ENCODE peak calls at places on chromosome 1, in four cellular contexts. E is WTC11, V is cardiac fibroblast, L is lower lobe of right lung. Q is an unnamed sample.

GRCh38 chr1:247107694-247108093 is 3.5 kb upstream of the ZNF669 start:
- DNase-seq in L (no peak), V (no peak), E (no peak), Q (peak)

GRCh38 chr1:101081496-101082282 is 56.1 kb upstream of the DPH5 start:
- DNase-seq in L (no peak), E (no peak), V (no peak), Q (no peak)

GRCh38 chr1:187262731-187263130 is 434.0 kb downstream of the PLA2G4A start:
- DNase-seq in V (no peak), L (no peak), E (no peak), Q (no peak)

GRCh38 chr1:93042134-93042821 is 36.8 kb upstream of the MTF2 start:
- DNase-seq in V (no peak), L (no peak), E (no peak), Q (no peak)

GRCh38 chr1:20590313-20590777 is 1.4 kb downstream of the CDA start:
- DNase-seq in E (no peak), L (peak), V (peak), Q (no peak)

GRCh38 chr1:156880473-156880872 is 13.0 kb upstream of the PEAR1 start:
- DNase-seq in V (no peak), E (no peak), L (no peak), Q (no peak)

GRCh38 chr1:193538690-193539089 is 352.3 kb upstream of the B3GALT2 start:
- DNase-seq in L (no peak), V (no peak), E (no peak), Q (no peak)

GRCh38 chr1:177088974-177089373 is 75.5 kb downstream of the ASTN1 start:
- DNase-seq in E (no peak), L (no peak), V (no peak), Q (no peak)

DNA sequence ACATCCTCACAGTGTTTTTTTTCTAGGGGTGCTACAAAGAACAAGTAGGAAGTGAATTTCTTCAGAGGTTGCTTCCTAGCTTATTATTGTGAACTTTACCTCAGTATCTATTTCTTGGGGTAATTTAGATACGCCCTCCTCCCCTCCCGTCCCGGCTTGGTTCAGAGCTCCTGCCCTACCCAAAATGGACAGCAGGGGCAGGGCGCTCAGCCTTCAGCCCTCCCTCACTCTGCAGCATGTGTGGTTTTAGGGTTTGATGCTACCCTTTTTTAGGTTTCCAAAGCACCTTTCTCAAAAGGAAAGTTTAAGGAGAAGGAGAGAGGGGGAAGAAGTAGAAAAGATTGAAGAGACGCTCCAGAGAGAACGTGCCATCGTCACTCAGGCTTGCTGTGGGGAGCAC is 16.9 kb upstream of the POGK start:
- DNase-seq in L (no peak), E (peak), V (no peak), Q (no peak)
- TF ChIP-seq CTCF in L (no peak), E (peak), V (peak), Q (no peak)

GRCh38 chr1:41507152-41507720 is 22.8 kb upstream of the EDN2 start:
- DNase-seq in L (no peak), V (no peak), E (no peak), Q (no peak)
- TF ChIP-seq CTCF in L (no peak), V (no peak), E (no peak), Q (no peak)

DNA sequence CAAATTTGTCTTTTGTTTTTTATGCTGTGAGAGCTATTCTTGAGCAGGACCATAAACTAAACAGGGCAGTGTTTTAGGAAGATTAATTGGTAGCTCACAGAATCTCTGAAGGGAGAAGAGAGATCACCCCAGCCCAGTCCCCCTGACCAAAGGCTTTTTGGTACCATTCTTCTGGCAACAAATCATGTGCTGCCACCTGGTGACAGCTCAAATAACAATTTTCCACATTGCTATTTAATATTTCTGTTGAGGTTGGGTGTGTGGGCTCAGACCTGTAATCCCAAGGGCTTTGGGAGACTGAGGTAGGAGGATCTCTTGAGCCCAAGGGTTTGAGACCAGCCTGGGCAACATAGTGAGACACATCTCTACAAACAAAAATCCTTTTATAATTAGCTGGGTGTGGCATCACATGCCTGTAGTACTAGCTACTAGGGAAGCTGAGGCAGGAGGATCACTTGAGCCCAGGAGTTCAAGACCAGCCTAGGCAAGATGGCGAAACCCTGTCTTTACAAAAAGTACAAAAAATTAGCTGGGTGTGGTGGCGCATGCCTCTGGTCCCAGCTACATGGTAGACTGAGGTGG is 2.2 kb upstream of the TESK2 start:
- DNase-seq in V (peak), E (peak), L (no peak), Q (no peak)
- TF ChIP-seq CTCF in V (peak), E (no peak), L (peak), Q (peak)

GRCh38 chr1:155051342-155051776 is 243 bp downstream of the ADAM15 start:
- DNase-seq in V (no peak), L (no peak), E (peak), Q (no peak)

GRCh38 chr1:155050560-155051341 is at the start of gene ADAM15:
- DNase-seq in L (peak), E (peak), V (peak), Q (no peak)

GRCh38 chr1:155051777-155052398 is 772 bp downstream of the ADAM15 start:
- DNase-seq in L (peak), E (no peak), V (no peak), Q (no peak)

GRCh38 chr1:155053531-155054105 is 2.5 kb downstream of the ADAM15 start:
- DNase-seq in E (no peak), L (no peak), V (no peak), Q (no peak)

GRCh38 chr1:155052412-155053400 is 1.6 kb downstream of the ADAM15 start:
- DNase-seq in L (no peak), E (no peak), V (no peak), Q (no peak)
- TF ChIP-seq CTCF in L (peak), E (no peak), V (peak), Q (no peak)

DNA sequence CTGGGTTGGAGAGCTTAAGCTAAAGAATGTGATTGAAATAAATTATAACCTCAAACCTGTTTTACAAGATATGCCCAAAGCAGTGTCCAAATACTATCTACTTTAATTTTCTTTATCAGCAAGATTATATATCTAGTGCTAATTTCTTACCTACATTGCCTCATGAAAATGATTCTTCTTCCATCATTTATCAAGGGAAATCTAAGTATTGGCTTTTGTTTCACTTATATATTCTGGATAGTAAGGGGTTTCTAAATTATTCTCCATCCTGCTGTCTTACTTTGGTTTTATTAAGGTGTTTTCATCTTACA is 81.2 kb downstream of the PHTF1 start:
- DNase-seq in L (no peak), E (no peak), V (no peak), Q (no peak)
- TF ChIP-seq CTCF in L (no peak), E (no peak), V (no peak), Q (no peak)

Q was measured in vagina.